ENCODE peak calls at places on chromosomes 16 and 17, in four cellular contexts. B is stomach, E is lower leg skin, Q is esophagus muscularis mucosa. S is an unnamed sample.

GRCh38 chr16:28098171-28098958 is 34.9 kb upstream of the GSG1L start:
- DNase-seq in Q (no peak), B (no peak), E (peak), S (no peak)

GRCh38 chr17:36933174-36934143 is 3.8 kb upstream of the LHX1 start:
- DNase-seq in E (peak), B (no peak), Q (no peak), S (no peak)

GRCh38 chr17:47164263-47164662 is 24.8 kb downstream of the CDC27 start:
- DNase-seq in E (no peak), B (no peak), Q (no peak), S (no peak)

GRCh38 chr17:66906321-66907278 is 57.9 kb upstream of the CACNG4 start:
- DNase-seq in Q (no peak), B (peak), E (peak), S (peak)

GRCh38 chr17:73069164-73069774 is 23.2 kb downstream of the SLC39A11 start:
- DNase-seq in B (no peak), E (no peak), Q (no peak), S (no peak)

GRCh38 chr17:82893779-82894178 is 54.0 kb upstream of the ZNF750 start:
- DNase-seq in Q (no peak), E (no peak), B (no peak), S (peak)

GRCh38 chr17:13544292-13544691 is 57.4 kb downstream of the HS3ST3A1 start:
- DNase-seq in E (peak), B (no peak), Q (peak), S (peak)

GRCh38 chr17:27848941-27849340 is 44.2 kb downstream of the LYRM9 start:
- DNase-seq in E (no peak), Q (no peak), B (no peak), S (no peak)

GRCh38 chr17:3865166-3865565 is 19.1 kb upstream of the NCBP3 start:
- DNase-seq in B (no peak), Q (no peak), E (no peak), S (peak)

GRCh38 chr16:83513006-83513755 is 294.6 kb upstream of the HSBP1 start:
- DNase-seq in B (no peak), Q (no peak), E (no peak), S (peak)

GRCh38 chr17:77127735-77128361 is 12.9 kb upstream of the SEC14L1 start:
- DNase-seq in B (peak), Q (no peak), E (peak), S (no peak)

GRCh38 chr17:63972796-63973195 is at the start of gene SCN4A:
- DNase-seq in E (no peak), B (no peak), Q (no peak), S (no peak)
- H3K4me3 ChIP-seq in E (no peak), B (no peak), Q (no peak), S (no peak)

GRCh38 chr17:7249830-7250229 is 1.7 kb downstream of the CTDNEP1 start:
- DNase-seq in Q (no peak), E (no peak), B (no peak), S (no peak)
- H3K4me3 ChIP-seq in Q (peak), E (no peak), B (peak), S (peak)

DNA sequence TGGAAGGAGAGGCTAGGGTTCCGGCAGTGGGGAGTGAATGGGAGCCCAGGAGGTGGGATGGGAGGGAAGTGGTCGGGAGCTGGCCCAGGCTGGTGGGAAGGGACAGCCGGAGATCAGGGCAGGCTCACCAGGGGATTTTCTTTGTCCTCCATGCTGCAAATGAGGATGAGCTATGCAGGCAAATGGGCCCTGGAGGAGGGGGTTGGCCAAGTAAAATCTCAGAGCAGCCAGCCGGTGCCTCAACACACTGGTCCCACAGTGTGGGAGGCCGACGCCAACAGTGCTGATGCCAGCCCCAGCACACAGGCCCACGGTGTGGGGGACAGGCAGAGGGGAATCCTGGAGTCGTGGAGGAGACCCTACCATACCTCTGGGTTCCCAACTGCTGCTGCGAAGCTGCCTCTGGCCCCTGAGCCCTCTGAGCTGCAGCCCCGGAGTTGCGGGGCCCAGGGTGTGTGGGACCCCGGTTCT is 4.0 kb upstream of the NDRG4 start:
- DNase-seq in E (no peak), Q (no peak), B (no peak), S (no peak)
- H3K4me3 ChIP-seq in E (no peak), Q (no peak), B (no peak), S (no peak)

GRCh38 chr17:38751144-38751802 is 1.3 kb upstream of the PSMB3 start:
- DNase-seq in Q (no peak), E (no peak), B (no peak), S (no peak)
- H3K4me3 ChIP-seq in Q (peak), E (no peak), B (peak), S (peak)